ENCODE peak calls at places on chromosomes 11 and 22, in six cellular contexts. F is effector memory CD4-positive, alpha-beta T cell; Q is cardiac muscle cell; X is neuronal stem cell; I is GM23248; T is PC-9. V is an unnamed sample. For H3K4me1 and H3K36me3, the result is how much of the 10 kb centered on the place peaks cover.

GRCh38 chr11:77517226-77517625 is 43.3 kb upstream of the PAK1 start:
- DNase-seq in F (no peak), X (no peak), T (no peak), Q (no peak), I (peak), V (no peak)

GRCh38 chr11:120186408-120186798 is 24.4 kb upstream of the OAF start:
- DNase-seq in Q (no peak), X (no peak), F (no peak), T (no peak), I (no peak), V (no peak)

GRCh38 chr11:105046898-105047579 is 1.9 kb upstream of the CARD16 start:
- DNase-seq in F (no peak), X (no peak), I (peak), T (peak), Q (no peak), V (no peak)

GRCh38 chr22:24685804-24686203 is 82.8 kb downstream of the GGT1 start:
- DNase-seq in T (no peak), X (peak), Q (no peak), F (no peak), I (peak), V (no peak)

GRCh38 chr11:110772863-110773262 is 60.6 kb upstream of the ARHGAP20 start:
- DNase-seq in I (no peak), Q (no peak), F (no peak), X (no peak), T (no peak), V (no peak)

GRCh38 chr11:46180741-46181140 is 59.5 kb upstream of the PHF21A start:
- DNase-seq in F (no peak), T (no peak), I (no peak), Q (no peak), X (no peak), V (no peak)

GRCh38 chr11:74232316-74232950 is 61.3 kb downstream of the PPME1 start:
- DNase-seq in I (no peak), F (peak), Q (no peak), T (no peak), X (no peak), V (no peak)

GRCh38 chr11:46047520-46047919 is 73.7 kb downstream of the PHF21A start:
- DNase-seq in T (no peak), X (no peak), F (no peak), Q (no peak), I (peak), V (no peak)

GRCh38 chr11:13183094-13183825 is 94.3 kb upstream of the BMAL1 start:
- DNase-seq in T (peak), X (no peak), F (no peak), I (peak), Q (peak), V (no peak)

GRCh38 chr11:2580061-2580421 is 119.8 kb downstream of the KCNQ1OT1 start:
- DNase-seq in Q (no peak), X (no peak), T (no peak), F (no peak), I (no peak), V (peak)
- H3K4me1 ChIP-seq in Q (under half), X (under half), T (under half), F (under half), I (under half), V (under half)

DNA sequence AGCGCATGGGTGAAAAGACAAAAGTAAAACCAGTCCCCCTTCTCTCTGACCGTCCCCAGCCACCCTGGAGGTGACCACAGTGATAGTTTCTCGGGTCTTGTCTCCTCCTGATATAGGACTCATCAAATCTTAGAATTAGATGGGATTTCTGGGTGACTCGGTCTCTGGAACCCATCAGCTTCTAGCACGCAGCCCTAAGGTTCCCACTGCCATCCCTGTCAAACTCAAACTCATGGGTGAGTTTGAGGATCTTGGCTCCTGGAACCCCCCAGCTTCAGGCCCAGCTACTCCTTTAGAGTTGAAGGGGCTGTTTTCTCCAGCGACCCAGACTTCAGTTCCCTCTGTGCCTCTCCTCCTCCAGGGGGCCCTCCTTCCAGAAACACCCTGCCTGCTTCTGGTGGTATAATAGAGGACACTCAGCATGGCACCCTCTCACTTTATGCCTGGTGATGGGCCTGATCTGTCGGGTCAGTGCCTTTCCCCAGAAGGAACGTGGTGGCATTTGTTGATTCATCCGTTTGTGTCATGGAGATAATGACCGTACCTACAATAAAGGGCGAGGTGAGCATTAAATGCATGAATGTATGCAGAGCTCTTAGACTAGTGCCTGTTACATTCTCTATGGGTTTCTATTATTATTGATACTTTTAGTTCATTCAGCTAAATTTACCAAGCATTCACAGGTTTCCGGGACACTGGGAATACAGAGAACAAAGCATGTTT is 31.7 kb downstream of the MCM5 start:
- DNase-seq in T (no peak), Q (no peak), F (no peak), X (no peak), I (peak), V (no peak)
- H3K36me3 ChIP-seq in T (under half), Q (under half), F (under half), X (under half), I (under half), V (under half)

GRCh38 chr11:62399172-62399867 is 19.5 kb upstream of the SCGB1A1 start:
- DNase-seq in F (no peak), I (peak), T (no peak), Q (no peak), X (no peak), V (peak)

GRCh38 chr11:62395885-62396778 is 22.7 kb upstream of the SCGB1A1 start:
- DNase-seq in X (no peak), T (peak), F (no peak), I (no peak), Q (no peak), V (no peak)

GRCh38 chr11:62399868-62400245 is 19.0 kb upstream of the SCGB1A1 start:
- DNase-seq in F (no peak), Q (no peak), I (no peak), X (no peak), T (no peak), V (no peak)

GRCh38 chr11:62400281-62400680 is 18.6 kb upstream of the SCGB1A1 start:
- DNase-seq in I (peak), F (no peak), Q (no peak), X (no peak), T (no peak), V (no peak)

DNA sequence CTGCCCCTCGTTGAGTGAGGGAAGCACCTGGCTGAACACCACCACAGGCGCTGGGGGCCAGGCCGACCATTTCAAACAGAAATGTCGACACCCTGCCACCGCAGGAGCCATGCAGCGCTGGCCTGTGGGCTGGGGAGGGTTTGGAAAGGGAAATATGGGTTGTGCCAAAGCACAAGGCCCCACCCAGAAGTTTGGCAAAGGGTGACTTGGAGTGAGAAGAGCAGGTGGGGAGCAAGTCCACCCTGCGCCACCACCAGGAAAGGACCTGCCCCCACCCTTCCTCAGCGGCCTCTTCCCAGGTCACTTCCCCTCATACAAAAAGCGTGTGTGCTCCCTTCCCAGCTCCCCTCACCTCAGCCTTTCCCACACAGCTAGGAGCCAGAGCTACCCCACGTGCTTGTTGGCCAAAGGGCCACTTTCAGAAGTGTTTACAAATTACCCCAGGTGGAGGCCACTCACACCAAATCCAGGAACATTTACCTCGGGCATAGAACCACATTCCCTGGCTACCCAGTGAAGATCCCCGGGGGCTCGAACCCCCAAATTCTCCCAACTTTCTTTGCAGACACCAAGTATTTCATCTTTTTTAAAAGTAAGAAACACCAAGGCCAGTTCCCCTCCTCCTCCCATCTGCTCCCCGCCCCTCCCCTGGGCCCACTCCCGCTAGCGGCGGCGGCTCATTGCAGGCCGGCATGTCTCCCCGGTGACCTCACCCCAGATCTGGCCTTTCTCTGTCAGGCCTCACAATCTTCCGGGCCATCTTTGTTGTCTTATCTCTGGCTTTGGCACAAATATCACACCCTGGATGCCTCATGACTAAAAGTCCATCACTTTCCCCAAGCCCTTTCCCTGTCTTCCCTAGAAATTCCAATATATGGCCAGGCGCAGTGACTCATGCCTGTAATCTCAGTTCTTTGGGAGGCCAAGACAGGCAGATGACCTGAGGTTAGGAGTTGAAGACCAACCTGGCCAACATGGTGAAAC is 20.5 kb upstream of the SCGB1A1 start:
- DNase-seq in I (peak), Q (no peak), T (peak), X (no peak), F (no peak), V (no peak)
- H3K4me1 ChIP-seq in I (half or more), Q (under half), T (under half), X (under half), F (under half), V (half or more)

DNA sequence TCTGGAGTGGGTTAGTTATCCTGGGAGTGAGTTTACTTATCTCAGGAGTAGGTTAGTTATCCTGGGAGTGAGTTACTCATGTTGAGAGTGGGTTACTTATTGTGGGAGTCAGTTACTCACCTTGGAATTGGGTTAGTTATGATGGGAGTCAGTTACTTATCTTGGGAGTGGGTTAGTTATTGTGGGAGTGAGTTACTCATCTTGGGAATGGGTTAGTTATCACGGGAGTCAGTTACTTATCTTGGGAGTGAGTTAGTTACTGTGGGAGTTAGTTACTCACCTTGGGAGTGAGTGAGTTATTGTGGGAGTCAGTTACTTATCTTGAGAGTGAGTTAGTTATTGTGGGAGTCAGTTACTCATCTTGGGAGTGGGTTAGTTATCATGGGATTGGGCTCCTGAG is 49.6 kb upstream of the B3GAT1 start:
- DNase-seq in X (no peak), I (no peak), Q (no peak), T (no peak), F (no peak), V (no peak)
- H3K36me3 ChIP-seq in X (under half), I (under half), Q (under half), T (under half), F (under half), V (under half)

GRCh38 chr11:34921156-34921555 is 4.7 kb downstream of the PDHX start:
- DNase-seq in F (no peak), X (no peak), I (no peak), Q (no peak), T (no peak), V (no peak)
- H3K4me1 ChIP-seq in F (under half), X (under half), I (half or more), Q (under half), T (under half), V (under half)

GRCh38 chr11:58594826-58595225 is 16.0 kb downstream of the ZFP91 start:
- DNase-seq in Q (no peak), X (no peak), F (no peak), T (no peak), I (no peak), V (no peak)

GRCh38 chr11:58600510-58600909 is 21.6 kb downstream of the ZFP91 start:
- DNase-seq in F (no peak), Q (no peak), X (no peak), I (no peak), T (no peak), V (no peak)

GRCh38 chr11:58597749-58598148 is 18.9 kb downstream of the ZFP91 start:
- DNase-seq in T (no peak), X (no peak), Q (no peak), F (no peak), I (no peak), V (no peak)

GRCh38 chr11:58592760-58593472 is 14.1 kb downstream of the ZFP91 start:
- DNase-seq in F (no peak), X (no peak), I (no peak), T (no peak), Q (no peak), V (no peak)

GRCh38 chr11:58596621-58597020 is 17.8 kb downstream of the ZFP91 start:
- DNase-seq in F (no peak), X (no peak), I (peak), T (no peak), Q (no peak), V (no peak)
- H3K36me3 ChIP-seq in F (under half), X (under half), I (under half), T (under half), Q (under half), V (under half)

GRCh38 chr22:33806191-33806590 is 114.1 kb downstream of the LARGE1 start:
- DNase-seq in Q (no peak), F (no peak), T (no peak), X (no peak), I (peak), V (no peak)
- H3K4me1 ChIP-seq in Q (under half), F (under half), T (under half), X (under half), I (under half), V (under half)

GRCh38 chr22:39818050-39818449 is 75.5 kb downstream of the ENTHD1 start:
- DNase-seq in Q (no peak), T (no peak), F (no peak), I (peak), X (no peak), V (no peak)
- H3K36me3 ChIP-seq in Q (under half), T (under half), F (under half), I (under half), X (under half), V (under half)